ENCODE peak calls at places on chromosomes 11 and 22, in five cellular contexts. One of them, this sample, is unnamed.

GRCh38 chr11:11876458-11876857 is 34.7 kb downstream of the USP47 start:
- DNase-seq in stomach: no peak
- DNase-seq in breast epithelium: no peak
- DNase-seq in IMR-90: no peak
- DNase-seq in uterus: no peak
- DNase-seq in this sample: no peak

GRCh38 chr22:31944700-31945477 is 554 bp downstream of the YWHAH start:
- DNase-seq in stomach: peak
- DNase-seq in breast epithelium: no peak
- DNase-seq in IMR-90: no peak
- DNase-seq in uterus: no peak
- DNase-seq in this sample: peak

GRCh38 chr11:62127426-62127825 is 3.6 kb downstream of the INCENP start:
- DNase-seq in stomach: no peak
- DNase-seq in breast epithelium: no peak
- DNase-seq in IMR-90: no peak
- DNase-seq in uterus: no peak
- DNase-seq in this sample: no peak

GRCh38 chr11:66115638-66116410 is 45.8 kb downstream of the PACS1 start:
- DNase-seq in stomach: no peak
- DNase-seq in breast epithelium: no peak
- DNase-seq in IMR-90: peak
- DNase-seq in uterus: no peak
- DNase-seq in this sample: no peak

GRCh38 chr11:6875761-6876160 is 664 bp upstream of the OR10A4 start:
- DNase-seq in stomach: no peak
- DNase-seq in breast epithelium: no peak
- DNase-seq in IMR-90: no peak
- DNase-seq in uterus: no peak
- DNase-seq in this sample: no peak

GRCh38 chr22:23218867-23219251 is 38.5 kb downstream of the BCR start:
- DNase-seq in stomach: peak
- DNase-seq in breast epithelium: no peak
- DNase-seq in IMR-90: peak
- DNase-seq in uterus: no peak
- DNase-seq in this sample: no peak

GRCh38 chr11:57900315-57900714 is 123.4 kb upstream of the OR9Q1 start:
- DNase-seq in stomach: no peak
- DNase-seq in breast epithelium: no peak
- DNase-seq in IMR-90: no peak
- DNase-seq in uterus: no peak
- DNase-seq in this sample: no peak

GRCh38 chr11:117908261-117908895 is 20.8 kb downstream of the TMPRSS13 start:
- DNase-seq in stomach: no peak
- DNase-seq in breast epithelium: peak
- DNase-seq in IMR-90: no peak
- DNase-seq in uterus: no peak
- DNase-seq in this sample: no peak

GRCh38 chr11:103870821-103871309 is 165.6 kb upstream of the DDI1 start:
- DNase-seq in stomach: no peak
- DNase-seq in breast epithelium: no peak
- DNase-seq in IMR-90: no peak
- DNase-seq in uterus: peak
- DNase-seq in this sample: no peak

GRCh38 chr11:134515081-134515960 is 103.3 kb upstream of the B3GAT1 start:
- DNase-seq in stomach: peak
- DNase-seq in breast epithelium: peak
- DNase-seq in IMR-90: no peak
- DNase-seq in uterus: no peak
- DNase-seq in this sample: no peak

GRCh38 chr11:122343247-122343646 is 227.2 kb upstream of the BLID start:
- DNase-seq in stomach: no peak
- DNase-seq in breast epithelium: no peak
- DNase-seq in IMR-90: no peak
- DNase-seq in uterus: no peak
- DNase-seq in this sample: no peak

GRCh38 chr22:29503811-29504372 is 23.9 kb downstream of the NEFH start:
- DNase-seq in stomach: no peak
- DNase-seq in breast epithelium: no peak
- DNase-seq in IMR-90: peak
- DNase-seq in uterus: peak
- DNase-seq in this sample: no peak

GRCh38 chr22:31441652-31442051 is 42.2 kb downstream of the DRG1 start:
- DNase-seq in stomach: no peak
- DNase-seq in breast epithelium: no peak
- DNase-seq in IMR-90: no peak
- DNase-seq in uterus: no peak
- DNase-seq in this sample: no peak

GRCh38 chr11:61120865-61121831 is 18.9 kb downstream of the CD5 start:
- DNase-seq in stomach: peak
- DNase-seq in breast epithelium: no peak
- DNase-seq in IMR-90: peak
- DNase-seq in uterus: peak
- DNase-seq in this sample: no peak

GRCh38 chr11:34940026-34940677 is 23.7 kb downstream of the PDHX start:
- DNase-seq in stomach: no peak
- DNase-seq in breast epithelium: no peak
- DNase-seq in IMR-90: peak
- DNase-seq in uterus: no peak
- DNase-seq in this sample: no peak

GRCh38 chr11:132158091-132158490 is 787.7 kb downstream of the NTM start:
- DNase-seq in stomach: peak
- DNase-seq in breast epithelium: no peak
- DNase-seq in IMR-90: peak
- DNase-seq in uterus: no peak
- DNase-seq in this sample: no peak

GRCh38 chr11:42631223-42631843 is 680.5 kb upstream of the API5 start:
- DNase-seq in stomach: no peak
- DNase-seq in breast epithelium: no peak
- DNase-seq in IMR-90: no peak
- DNase-seq in uterus: no peak
- DNase-seq in this sample: no peak

GRCh38 chr22:16783930-16784354 is 41.3 kb downstream of the XKR3 start:
- DNase-seq in stomach: no peak
- DNase-seq in breast epithelium: no peak
- DNase-seq in IMR-90: no peak
- DNase-seq in uterus: no peak
- DNase-seq in this sample: no peak

GRCh38 chr11:28529540-28530410 is 421.6 kb downstream of the METTL15 start:
- DNase-seq in stomach: no peak
- DNase-seq in breast epithelium: no peak
- DNase-seq in IMR-90: peak
- DNase-seq in uterus: no peak
- DNase-seq in this sample: no peak

GRCh38 chr22:24429411-24430365 is 2.3 kb downstream of the ADORA2A start:
- DNase-seq in stomach: peak
- DNase-seq in breast epithelium: no peak
- DNase-seq in IMR-90: peak
- DNase-seq in uterus: no peak
- DNase-seq in this sample: peak

GRCh38 chr22:22943521-22944267 is 56.1 kb downstream of the IGLL5 start:
- DNase-seq in stomach: peak
- DNase-seq in breast epithelium: peak
- DNase-seq in IMR-90: no peak
- DNase-seq in uterus: no peak
- DNase-seq in this sample: no peak

GRCh38 chr22:46355369-46355995 is 20.0 kb downstream of the TRMU start:
- DNase-seq in stomach: peak
- DNase-seq in breast epithelium: peak
- DNase-seq in IMR-90: peak
- DNase-seq in uterus: peak
- DNase-seq in this sample: peak

GRCh38 chr11:131217313-131218297 is 152.8 kb upstream of the NTM start:
- DNase-seq in stomach: no peak
- DNase-seq in breast epithelium: no peak
- DNase-seq in IMR-90: peak
- DNase-seq in uterus: no peak
- DNase-seq in this sample: no peak

GRCh38 chr11:75261474-75261847 is 20.9 kb downstream of the TPBGL start:
- DNase-seq in stomach: no peak
- DNase-seq in breast epithelium: peak
- DNase-seq in IMR-90: no peak
- DNase-seq in uterus: no peak
- DNase-seq in this sample: no peak

GRCh38 chr11:48081151-48082010 is 101.0 kb downstream of the PTPRJ start:
- DNase-seq in stomach: no peak
- DNase-seq in breast epithelium: no peak
- DNase-seq in IMR-90: peak
- DNase-seq in uterus: peak
- DNase-seq in this sample: peak

GRCh38 chr11:3037041-3037944 is 19.9 kb downstream of the CARS1 start:
- DNase-seq in stomach: peak
- DNase-seq in breast epithelium: peak
- DNase-seq in IMR-90: peak
- DNase-seq in uterus: peak
- DNase-seq in this sample: peak

GRCh38 chr11:12155696-12156095 is 45.3 kb downstream of the MICAL2 start:
- DNase-seq in stomach: no peak
- DNase-seq in breast epithelium: no peak
- DNase-seq in IMR-90: no peak
- DNase-seq in uterus: no peak
- DNase-seq in this sample: no peak

DNA sequence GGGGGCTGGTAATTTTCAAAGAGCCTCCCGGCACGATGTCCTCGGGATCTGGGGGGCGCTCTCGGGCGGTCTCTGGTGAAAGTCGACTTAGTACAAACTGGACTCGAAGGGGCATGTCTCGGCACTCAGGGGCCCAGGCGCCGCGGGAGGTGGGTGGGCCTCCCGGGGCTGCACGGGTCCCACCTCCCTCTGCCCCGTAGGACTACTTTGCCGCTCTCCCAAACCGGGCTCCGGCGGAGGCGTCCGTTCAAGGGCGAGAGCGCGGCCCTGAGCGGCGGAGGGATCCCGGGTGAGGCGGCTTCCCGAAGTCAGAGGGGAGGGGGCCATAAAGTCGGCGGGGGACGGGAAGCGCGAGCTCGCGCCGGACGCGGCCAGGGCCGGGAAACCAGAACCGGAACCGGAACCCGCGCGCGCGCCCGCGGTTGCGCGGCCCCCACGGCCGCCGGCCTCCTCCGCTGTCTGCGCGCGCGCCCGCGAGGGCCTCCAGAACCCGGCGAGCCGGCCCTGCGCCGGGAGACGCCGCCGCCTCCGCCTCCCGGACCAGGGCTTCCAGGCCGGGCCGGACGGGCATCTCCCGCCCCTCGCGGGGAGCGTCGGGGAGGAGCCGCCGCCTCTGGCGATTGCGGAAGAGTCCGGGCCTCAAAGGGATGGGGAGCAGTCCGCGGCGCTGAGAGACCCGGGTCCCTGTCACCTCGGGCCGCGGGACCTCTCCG is at the start of gene ARHGEF12:
- DNase-seq in stomach: peak
- DNase-seq in breast epithelium: peak
- DNase-seq in IMR-90: peak
- DNase-seq in uterus: peak
- DNase-seq in this sample: peak
- TF ChIP-seq CTCF in stomach: no peak
- TF ChIP-seq CTCF in breast epithelium: no peak
- TF ChIP-seq CTCF in IMR-90: peak
- TF ChIP-seq CTCF in uterus: no peak
- TF ChIP-seq CTCF in this sample: no peak

DNA sequence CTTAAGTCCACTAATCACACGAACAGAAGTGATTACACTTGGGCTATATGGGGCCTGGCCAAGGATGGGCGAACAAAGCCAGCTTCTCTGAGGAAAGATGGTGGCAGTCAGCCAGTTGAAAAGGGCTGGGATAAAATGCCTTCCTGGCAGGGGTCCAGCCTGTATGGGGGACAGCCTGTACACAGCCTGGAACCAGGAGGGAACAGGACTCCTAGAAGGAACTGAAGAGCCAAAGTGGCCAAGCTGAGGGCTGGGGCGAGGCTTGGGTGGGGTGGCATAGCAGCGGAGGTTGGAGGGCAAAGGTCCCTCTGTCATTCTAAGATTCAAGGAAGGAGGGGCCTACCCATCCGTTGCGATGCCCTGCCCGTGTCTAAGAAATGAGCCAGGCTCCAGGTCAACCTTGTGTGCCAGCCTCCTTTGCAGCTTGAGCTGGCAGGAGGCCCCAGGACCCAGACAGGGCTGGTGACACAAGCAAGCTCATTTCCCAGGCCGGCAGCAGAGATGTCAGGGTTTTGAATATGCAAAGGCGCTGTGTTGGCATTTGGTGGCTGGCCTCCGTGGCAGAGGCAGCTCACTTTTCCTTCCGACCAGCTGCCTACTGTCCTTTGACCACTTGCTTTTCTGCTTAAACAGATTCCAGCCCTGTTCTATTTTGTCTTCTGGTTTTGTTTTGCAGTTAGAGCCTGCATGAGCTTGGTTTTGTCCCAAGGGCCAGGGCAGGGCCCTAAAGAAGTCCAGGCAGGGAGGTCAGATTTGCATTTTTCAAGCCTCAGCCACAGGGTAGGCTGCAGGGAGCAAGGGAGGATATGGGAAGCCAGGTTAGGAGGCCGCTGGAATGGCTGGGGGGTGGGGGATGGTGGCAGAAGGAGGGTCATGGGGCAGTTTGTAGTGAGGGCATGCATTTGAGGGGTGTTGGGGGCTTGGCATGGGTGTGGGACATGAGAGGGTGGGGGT is 22.8 kb downstream of the FADD start:
- DNase-seq in stomach: peak
- DNase-seq in breast epithelium: no peak
- DNase-seq in IMR-90: no peak
- DNase-seq in uterus: no peak
- DNase-seq in this sample: no peak
- TF ChIP-seq POLR2A in stomach: no peak
- TF ChIP-seq POLR2A in breast epithelium: no peak
- TF ChIP-seq POLR2A in IMR-90: no peak
- TF ChIP-seq POLR2A in uterus: no peak
- TF ChIP-seq POLR2A in this sample: no peak

GRCh38 chr22:20953342-20953608 is 13.8 kb upstream of the AIFM3 start:
- DNase-seq in stomach: no peak
- DNase-seq in breast epithelium: no peak
- DNase-seq in IMR-90: no peak
- DNase-seq in uterus: no peak
- DNase-seq in this sample: no peak
- H3K27ac ChIP-seq in stomach: no peak
- H3K27ac ChIP-seq in breast epithelium: peak
- H3K27ac ChIP-seq in IMR-90: no peak
- H3K27ac ChIP-seq in uterus: no peak
- H3K27ac ChIP-seq in this sample: peak

GRCh38 chr11:79087957-79088318 is 352.9 kb downstream of the TENM4 start:
- DNase-seq in stomach: no peak
- DNase-seq in breast epithelium: no peak
- DNase-seq in IMR-90: no peak
- DNase-seq in uterus: no peak
- DNase-seq in this sample: no peak
- TF ChIP-seq CTCF in stomach: no peak
- TF ChIP-seq CTCF in breast epithelium: no peak
- TF ChIP-seq CTCF in IMR-90: peak
- TF ChIP-seq CTCF in uterus: no peak
- TF ChIP-seq CTCF in this sample: no peak

GRCh38 chr11:95231126-95231880 is at the start of gene SESN3:
- DNase-seq in stomach: peak
- DNase-seq in breast epithelium: peak
- DNase-seq in IMR-90: peak
- DNase-seq in uterus: peak
- DNase-seq in this sample: peak
- TF ChIP-seq POLR2A in stomach: peak
- TF ChIP-seq POLR2A in breast epithelium: peak
- TF ChIP-seq POLR2A in IMR-90: no peak
- TF ChIP-seq POLR2A in uterus: peak
- TF ChIP-seq POLR2A in this sample: peak